ENCODE peak calls at places on chromosomes 13 and 19, in five cellular contexts. One of them, this sample, is unnamed.

GRCh38 chr13:96460571-96460970 is 370.7 kb downstream of the HS6ST3 start:
- DNase-seq in H9: no peak
- DNase-seq in IMR-90: no peak
- DNase-seq in mesendoderm: no peak
- DNase-seq in trophoblast cell: no peak
- DNase-seq in this sample: no peak

GRCh38 chr13:37106642-37107041 is 1.2 kb upstream of the CSNK1A1L start:
- DNase-seq in H9: no peak
- DNase-seq in IMR-90: peak; percentile 6
- DNase-seq in mesendoderm: peak; percentile 16
- DNase-seq in trophoblast cell: no peak
- DNase-seq in this sample: no peak

GRCh38 chr13:114211446-114211845 is 23.3 kb upstream of the CDC16 start:
- DNase-seq in H9: no peak
- DNase-seq in IMR-90: no peak
- DNase-seq in mesendoderm: no peak
- DNase-seq in trophoblast cell: peak; percentile 32
- DNase-seq in this sample: no peak

GRCh38 chr19:46015080-46015960 is 7.5 kb downstream of the PGLYRP1 start:
- DNase-seq in H9: peak; percentile 94
- DNase-seq in IMR-90: no peak
- DNase-seq in mesendoderm: peak; percentile 82
- DNase-seq in trophoblast cell: peak; percentile 40
- DNase-seq in this sample: peak; percentile 32

GRCh38 chr19:33438016-33438671 is 64.6 kb downstream of the CEBPG start:
- DNase-seq in H9: no peak
- DNase-seq in IMR-90: peak; percentile 10
- DNase-seq in mesendoderm: no peak
- DNase-seq in trophoblast cell: no peak
- DNase-seq in this sample: no peak

GRCh38 chr13:29136341-29136740 is 316.2 kb downstream of the MTUS2 start:
- DNase-seq in H9: no peak
- DNase-seq in IMR-90: no peak
- DNase-seq in mesendoderm: no peak
- DNase-seq in trophoblast cell: no peak
- DNase-seq in this sample: no peak

GRCh38 chr19:39845621-39846175 is 481 bp downstream of the FBL start:
- DNase-seq in H9: no peak
- DNase-seq in IMR-90: no peak
- DNase-seq in mesendoderm: peak; percentile 60
- DNase-seq in trophoblast cell: peak; percentile 17
- DNase-seq in this sample: peak; percentile 51

GRCh38 chr19:3094638-3095374 is 644 bp downstream of the GNA11 start:
- DNase-seq in H9: no peak
- DNase-seq in IMR-90: peak; percentile 17
- DNase-seq in mesendoderm: no peak
- DNase-seq in trophoblast cell: peak; percentile 34
- DNase-seq in this sample: peak; percentile 29

GRCh38 chr19:33175886-33176669 is 18.1 kb upstream of the LRP3 start:
- DNase-seq in H9: no peak
- DNase-seq in IMR-90: peak; percentile 30
- DNase-seq in mesendoderm: peak; percentile 73
- DNase-seq in trophoblast cell: peak; percentile 47
- DNase-seq in this sample: peak; percentile 65

GRCh38 chr13:113305208-113305607 is 8.2 kb downstream of the LAMP1 start:
- DNase-seq in H9: no peak
- DNase-seq in IMR-90: peak; percentile 76
- DNase-seq in mesendoderm: no peak
- DNase-seq in trophoblast cell: no peak
- DNase-seq in this sample: peak; percentile 45

GRCh38 chr19:46385636-46386035 is 27.7 kb downstream of the CCDC8 start:
- DNase-seq in H9: peak; percentile 12
- DNase-seq in IMR-90: no peak
- DNase-seq in mesendoderm: no peak
- DNase-seq in trophoblast cell: no peak
- DNase-seq in this sample: no peak

GRCh38 chr13:75302031-75302430 is 179.9 kb downstream of the TBC1D4 start:
- DNase-seq in H9: no peak
- DNase-seq in IMR-90: no peak
- DNase-seq in mesendoderm: no peak
- DNase-seq in trophoblast cell: no peak
- DNase-seq in this sample: no peak

GRCh38 chr13:20998649-20999415 is 62.6 kb downstream of the LATS2 start:
- DNase-seq in H9: peak; percentile 59
- DNase-seq in IMR-90: no peak
- DNase-seq in mesendoderm: no peak
- DNase-seq in trophoblast cell: no peak
- DNase-seq in this sample: no peak

GRCh38 chr19:12789904-12790619 is 1.2 kb upstream of the JUNB start:
- DNase-seq in H9: peak; percentile 98
- DNase-seq in IMR-90: peak; percentile 93
- DNase-seq in mesendoderm: peak; percentile 98
- DNase-seq in trophoblast cell: peak; percentile 93
- DNase-seq in this sample: peak; percentile 98

GRCh38 chr19:51365211-51366049 is 758 bp downstream of the ETFB start:
- DNase-seq in H9: no peak
- DNase-seq in IMR-90: peak; percentile 53
- DNase-seq in mesendoderm: no peak
- DNase-seq in trophoblast cell: peak; percentile 25
- DNase-seq in this sample: peak; percentile 71

GRCh38 chr19:6983448-6983847 is 37.8 kb downstream of the MBD3L2B start:
- DNase-seq in H9: no peak
- DNase-seq in IMR-90: no peak
- DNase-seq in mesendoderm: no peak
- DNase-seq in trophoblast cell: no peak
- DNase-seq in this sample: no peak

GRCh38 chr19:55812449-55812848 is 19.4 kb downstream of the NLRP11 start:
- DNase-seq in H9: no peak
- DNase-seq in IMR-90: no peak
- DNase-seq in mesendoderm: no peak
- DNase-seq in trophoblast cell: no peak
- DNase-seq in this sample: no peak

GRCh38 chr19:3511506-3512251 is 5.6 kb downstream of the FZR1 start:
- DNase-seq in H9: no peak
- DNase-seq in IMR-90: no peak
- DNase-seq in mesendoderm: no peak
- DNase-seq in trophoblast cell: no peak
- DNase-seq in this sample: no peak

GRCh38 chr13:110214637-110215036 is 92.3 kb downstream of the COL4A1 start:
- DNase-seq in H9: no peak
- DNase-seq in IMR-90: peak; percentile 56
- DNase-seq in mesendoderm: no peak
- DNase-seq in trophoblast cell: no peak
- DNase-seq in this sample: peak; percentile 86

GRCh38 chr19:10712041-10712440 is 5.8 kb upstream of the DNM2 start:
- DNase-seq in H9: peak; percentile 66
- DNase-seq in IMR-90: no peak
- DNase-seq in mesendoderm: peak; percentile 44
- DNase-seq in trophoblast cell: no peak
- DNase-seq in this sample: no peak

GRCh38 chr19:10713317-10713716 is 4.6 kb upstream of the DNM2 start:
- DNase-seq in H9: no peak
- DNase-seq in IMR-90: no peak
- DNase-seq in mesendoderm: no peak
- DNase-seq in trophoblast cell: no peak
- DNase-seq in this sample: no peak

GRCh38 chr19:10717054-10717355 is 874 bp upstream of the DNM2 start:
- DNase-seq in H9: no peak
- DNase-seq in IMR-90: no peak
- DNase-seq in mesendoderm: no peak
- DNase-seq in trophoblast cell: no peak
- DNase-seq in this sample: no peak

GRCh38 chr19:10708261-10708660 is 7.0 kb downstream of the QTRT1 start:
- DNase-seq in H9: no peak
- DNase-seq in IMR-90: no peak
- DNase-seq in mesendoderm: no peak
- DNase-seq in trophoblast cell: no peak
- DNase-seq in this sample: no peak

GRCh38 chr19:10712754-10713153 is 5.1 kb upstream of the DNM2 start:
- DNase-seq in H9: no peak
- DNase-seq in IMR-90: no peak
- DNase-seq in mesendoderm: no peak
- DNase-seq in trophoblast cell: no peak
- DNase-seq in this sample: no peak
- H3K4ac ChIP-seq in H9: no peak overlapping the region
- H3K4ac ChIP-seq in IMR-90: no peak overlapping the region
- H3K4ac ChIP-seq in mesendoderm: no peak overlapping the region
- H3K4ac ChIP-seq in trophoblast cell: no peak overlapping the region
- H3K4ac ChIP-seq in this sample: no peak overlapping the region

DNA sequence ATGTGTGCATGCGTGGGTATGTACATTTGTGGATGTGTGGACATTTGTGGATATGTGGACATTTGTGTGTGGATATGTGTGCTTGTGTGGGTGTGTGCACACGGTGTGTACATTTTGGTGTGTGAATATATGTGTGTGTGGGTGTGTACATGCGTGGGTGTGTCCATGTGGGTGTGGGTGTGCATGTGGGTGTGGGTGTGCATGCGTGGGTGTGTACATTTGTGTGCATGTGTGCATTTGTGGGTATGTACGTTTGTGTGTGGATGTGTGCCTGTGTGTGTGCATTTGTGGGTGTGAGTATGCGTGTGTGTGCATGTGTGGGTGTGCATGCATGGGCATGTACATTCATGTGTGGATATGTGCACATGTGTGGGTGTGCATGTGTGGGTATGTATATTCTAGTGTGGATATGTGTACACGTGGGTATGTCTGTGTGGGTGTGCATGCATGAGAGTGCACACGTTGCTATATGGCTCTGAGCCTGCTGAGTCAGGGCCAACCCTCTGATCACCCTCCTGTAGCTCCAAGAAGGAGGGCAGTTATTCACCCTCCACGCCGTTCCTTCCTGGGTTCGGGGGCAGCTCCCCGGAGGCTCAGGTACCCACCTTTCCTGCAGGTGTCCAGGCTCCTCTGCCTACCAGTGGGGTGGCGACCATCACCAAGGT is 20.3 kb downstream of the COMP start:
- DNase-seq in H9: no peak
- DNase-seq in IMR-90: no peak
- DNase-seq in mesendoderm: no peak
- DNase-seq in trophoblast cell: no peak
- DNase-seq in this sample: no peak
- H3K4ac ChIP-seq in H9: no peak overlapping the region
- H3K4ac ChIP-seq in IMR-90: no peak overlapping the region
- H3K4ac ChIP-seq in mesendoderm: no peak overlapping the region
- H3K4ac ChIP-seq in trophoblast cell: no peak overlapping the region
- H3K4ac ChIP-seq in this sample: no peak overlapping the region

DNA sequence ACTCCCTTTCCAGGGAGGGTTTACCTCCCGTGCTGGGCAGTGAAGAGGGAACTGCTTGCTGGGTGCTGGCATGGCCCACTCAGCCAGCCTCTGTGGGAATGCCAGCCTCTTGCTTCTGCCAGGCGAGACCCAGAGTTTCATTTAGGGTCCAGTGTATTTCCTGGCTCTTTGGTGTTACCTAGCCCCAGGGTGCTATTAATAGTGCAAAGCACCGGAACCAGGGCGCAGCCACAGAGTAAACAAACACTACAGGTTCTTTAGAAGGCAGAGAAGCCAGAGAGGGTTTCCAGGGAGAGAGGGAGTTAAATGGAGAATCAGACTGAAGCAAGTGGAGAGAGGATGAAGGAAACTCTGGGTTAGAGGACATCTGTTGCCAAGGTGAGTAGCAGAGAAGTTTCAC is 74.9 kb upstream of the SPATA13 start:
- DNase-seq in H9: no peak
- DNase-seq in IMR-90: no peak
- DNase-seq in mesendoderm: no peak
- DNase-seq in trophoblast cell: no peak
- DNase-seq in this sample: no peak
- H3K4ac ChIP-seq in H9: no peak overlapping the region
- H3K4ac ChIP-seq in IMR-90: no peak overlapping the region
- H3K4ac ChIP-seq in mesendoderm: no peak overlapping the region
- H3K4ac ChIP-seq in trophoblast cell: no peak overlapping the region
- H3K4ac ChIP-seq in this sample: no peak overlapping the region

GRCh38 chr19:48715681-48716171 is 3.8 kb downstream of the MAMSTR start:
- DNase-seq in H9: peak; percentile 27
- DNase-seq in IMR-90: no peak
- DNase-seq in mesendoderm: no peak
- DNase-seq in trophoblast cell: no peak
- DNase-seq in this sample: no peak

GRCh38 chr19:48713041-48713863 is 6.3 kb downstream of the MAMSTR start:
- DNase-seq in H9: peak; percentile 83
- DNase-seq in IMR-90: peak; percentile 31
- DNase-seq in mesendoderm: peak; percentile 91
- DNase-seq in trophoblast cell: peak; percentile 45
- DNase-seq in this sample: peak; percentile 68

GRCh38 chr19:48715276-48715675 is 4.2 kb downstream of the MAMSTR start:
- DNase-seq in H9: no peak
- DNase-seq in IMR-90: no peak
- DNase-seq in mesendoderm: no peak
- DNase-seq in trophoblast cell: no peak
- DNase-seq in this sample: no peak

GRCh38 chr19:48714759-48715261 is 4.7 kb downstream of the MAMSTR start:
- DNase-seq in H9: no peak
- DNase-seq in IMR-90: no peak
- DNase-seq in mesendoderm: no peak
- DNase-seq in trophoblast cell: no peak
- DNase-seq in this sample: no peak

GRCh38 chr19:48713864-48714755 is 5.4 kb downstream of the MAMSTR start:
- DNase-seq in H9: peak; percentile 99
- DNase-seq in IMR-90: peak; percentile 98
- DNase-seq in mesendoderm: peak; percentile 100
- DNase-seq in trophoblast cell: peak; percentile 99
- DNase-seq in this sample: peak; percentile 100
- H3K4ac ChIP-seq in H9: no peak overlapping the region
- H3K4ac ChIP-seq in IMR-90: peak overlapping the region; percentile 78
- H3K4ac ChIP-seq in mesendoderm: no peak overlapping the region
- H3K4ac ChIP-seq in trophoblast cell: peak overlapping the region; percentile 63
- H3K4ac ChIP-seq in this sample: peak overlapping the region; percentile 32